ENCODE peak calls at places on chromosomes 1 and 21, in four cellular contexts. P, J, K and X are unnamed samples.

GRCh38 chr1:53643061-53643880 is 95.7 kb downstream of the GLIS1 start:
- DNase-seq in P (no peak), K (no peak), J (no peak), X (no peak)

GRCh38 chr1:169528214-169529067 is 42.7 kb upstream of the SLC19A2 start:
- DNase-seq in P (no peak), J (no peak), K (no peak), X (no peak)

GRCh38 chr1:31705080-31705866 is 1.5 kb upstream of the COL16A1 start:
- DNase-seq in P (peak), J (peak), K (peak), X (no peak)

GRCh38 chr1:47409311-47410085 is 6.6 kb upstream of the FOXE3 start:
- DNase-seq in K (peak), J (peak), P (peak), X (peak)

GRCh38 chr1:25698252-25698651 is 81.7 kb downstream of the MAN1C1 start:
- DNase-seq in J (no peak), K (no peak), P (no peak), X (no peak)

GRCh38 chr1:206809504-206810084 is 37.3 kb upstream of the IL10 start:
- DNase-seq in K (peak), J (peak), P (peak), X (peak)

GRCh38 chr1:40708750-40709099 is 17.2 kb downstream of the NFYC start:
- DNase-seq in K (peak), J (peak), P (peak), X (peak)

GRCh38 chr1:215118081-215118480 is 35.5 kb downstream of the KCNK2 start:
- DNase-seq in J (no peak), K (no peak), P (no peak), X (no peak)

GRCh38 chr1:211490821-211491415 is 1.0 kb downstream of the RD3 start:
- DNase-seq in J (no peak), P (no peak), K (no peak), X (no peak)

GRCh38 chr1:47656719-47657685 is 219.2 kb downstream of the FOXD2 start:
- DNase-seq in P (no peak), K (peak), J (peak), X (no peak)

GRCh38 chr1:67966001-67966665 is 84.3 kb downstream of the DIRAS3 start:
- DNase-seq in K (no peak), P (no peak), J (no peak), X (no peak)

GRCh38 chr1:181062800-181063428 is 25.6 kb upstream of the IER5 start:
- DNase-seq in K (no peak), P (no peak), J (peak), X (no peak)

GRCh38 chr1:231020816-231021215 is 19.2 kb downstream of the FAM89A start:
- DNase-seq in K (peak), J (peak), P (no peak), X (no peak)

GRCh38 chr21:42145569-42146250 is 73.2 kb upstream of the ABCG1 start:
- DNase-seq in K (peak), P (peak), J (peak), X (peak)

GRCh38 chr1:55816456-55816794 is 601.3 kb upstream of the USP24 start:
- DNase-seq in K (peak), J (peak), P (no peak), X (no peak)

GRCh38 chr1:206070627-206071304 is 17.8 kb downstream of the RHEX start:
- DNase-seq in K (no peak), P (no peak), J (no peak), X (no peak)